ENCODE peak calls at places on chromosomes 6 and 20, in eight cellular contexts. Q, K, X, V, O, E, R and M are unnamed samples.

GRCh38 chr6:36973190-36973589 is 12.8 kb downstream of the MTCH1 start:
- DNase-seq in Q (no peak), R (no peak), K (no peak), E (no peak), X (no peak), V (no peak), O (no peak), M (no peak)

GRCh38 chr20:34110025-34111013 is 1.7 kb downstream of the EIF2S2 start:
- DNase-seq in X (no peak), O (no peak), Q (no peak), K (no peak), V (no peak), E (no peak), R (peak; percentile 61), M (peak; percentile 35)

GRCh38 chr6:27297857-27298730 is 14.0 kb downstream of the POM121L2 start:
- DNase-seq in Q (peak; percentile 22), E (no peak), R (peak; percentile 61), O (peak; percentile 76), X (peak; percentile 52), K (peak; percentile 91), V (no peak), M (peak; percentile 58)

GRCh38 chr6:159830481-159831372 is 30.7 kb downstream of the PNLDC1 start:
- DNase-seq in O (no peak), X (no peak), Q (no peak), R (no peak), V (no peak), K (no peak), E (no peak), M (no peak)

GRCh38 chr20:62066339-62066982 is 780 bp upstream of the TAF4 start:
- DNase-seq in O (peak; percentile 73), R (peak; percentile 36), K (peak; percentile 54), Q (peak; percentile 25), V (peak; percentile 50), X (no peak), E (peak; percentile 66), M (peak; percentile 70)

GRCh38 chr6:133184798-133185380 is 56.3 kb upstream of the EYA4 start:
- DNase-seq in V (no peak), O (no peak), X (no peak), K (peak; percentile 57), E (no peak), Q (no peak), R (peak; percentile 62), M (peak; percentile 41)

GRCh38 chr6:31834367-31834703 is 6.8 kb downstream of the HSPA1B start:
- DNase-seq in K (peak; percentile 85), X (peak; percentile 72), R (peak; percentile 86), V (peak; percentile 62), O (peak; percentile 86), Q (peak; percentile 57), E (peak; percentile 80), M (peak; percentile 93)

GRCh38 chr20:57450419-57450818 is 59.2 kb downstream of the RBM38 start:
- DNase-seq in Q (no peak), X (peak; percentile 78), V (no peak), E (no peak), O (no peak), K (peak; percentile 49), R (peak; percentile 16), M (peak; percentile 99)

GRCh38 chr6:154297711-154298110 is 58.9 kb downstream of the IPCEF1 start:
- DNase-seq in E (no peak), R (peak; percentile 51), O (no peak), Q (peak; percentile 67), X (no peak), V (no peak), K (no peak), M (no peak)

GRCh38 chr6:83442752-83443151 is 11.9 kb upstream of the ME1 start:
- DNase-seq in E (no peak), V (no peak), R (peak; percentile 45), O (no peak), K (no peak), Q (peak; percentile 76), X (peak; percentile 61), M (peak; percentile 98)

GRCh38 chr20:6127825-6128224 is 5.0 kb upstream of the FERMT1 start:
- DNase-seq in E (no peak), K (no peak), X (no peak), Q (no peak), R (no peak), O (no peak), V (no peak), M (no peak)

GRCh38 chr6:132900849-132901248 is 86.5 kb downstream of the RPS12 start:
- DNase-seq in O (no peak), Q (no peak), X (no peak), V (no peak), R (no peak), K (no peak), E (no peak), M (no peak)

GRCh38 chr20:49398401-49399144 is 83.9 kb downstream of the KCNB1 start:
- DNase-seq in X (peak; percentile 39), O (no peak), Q (no peak), R (no peak), E (no peak), K (no peak), V (no peak), M (no peak)

GRCh38 chr6:11140061-11140460 is 28.5 kb upstream of the ERVFRD-1 start:
- DNase-seq in E (no peak), V (no peak), K (no peak), O (no peak), X (no peak), R (peak; percentile 24), Q (no peak), M (no peak)

GRCh38 chr6:10309826-10310405 is 105.0 kb downstream of the TFAP2A start:
- DNase-seq in E (no peak), K (no peak), Q (peak; percentile 30), O (no peak), R (no peak), X (no peak), V (no peak), M (no peak)

GRCh38 chr20:41654884-41655283 is 36.7 kb upstream of the CHD6 start:
- DNase-seq in X (no peak), Q (no peak), E (no peak), V (no peak), O (peak; percentile 63), K (peak; percentile 33), R (peak; percentile 37), M (peak; percentile 48)

GRCh38 chr6:37168809-37169457 is 1.0 kb upstream of the PIM1 start:
- DNase-seq in V (no peak), O (no peak), X (no peak), R (peak; percentile 69), E (peak; percentile 26), K (peak; percentile 50), Q (no peak), M (no peak)

GRCh38 chr20:23159256-23159922 is 73.3 kb upstream of the CD93 start:
- DNase-seq in E (no peak), K (no peak), X (no peak), Q (no peak), V (no peak), O (peak; percentile 9), R (peak; percentile 43), M (peak; percentile 77)

GRCh38 chr6:143038845-143039244 is 21.8 kb upstream of the AIG1 start:
- DNase-seq in K (no peak), Q (no peak), V (no peak), O (no peak), E (no peak), X (no peak), R (no peak), M (no peak)

GRCh38 chr20:36273414-36274247 is 32.5 kb upstream of the DLGAP4 start:
- DNase-seq in K (peak; percentile 66), X (no peak), E (no peak), R (peak; percentile 45), Q (no peak), V (no peak), O (no peak), M (peak; percentile 51)

GRCh38 chr20:688809-689208 is 13.2 kb upstream of the SCRT2 start:
- DNase-seq in X (no peak), V (no peak), E (no peak), Q (no peak), O (peak; percentile 72), R (peak; percentile 4), K (no peak), M (no peak)

GRCh38 chr20:4150095-4150492 is 134.7 kb upstream of the RNF24 start:
- DNase-seq in X (no peak), O (no peak), Q (peak; percentile 56), R (peak; percentile 78), V (no peak), E (no peak), K (peak; percentile 41), M (no peak)

GRCh38 chr20:48124960-48125359 is 339.7 kb upstream of the SULF2 start:
- DNase-seq in O (no peak), R (no peak), E (no peak), Q (no peak), X (no peak), K (no peak), V (no peak), M (no peak)

GRCh38 chr6:11592289-11592906 is 54.8 kb downstream of the TMEM170B start:
- DNase-seq in K (no peak), V (no peak), O (no peak), E (no peak), Q (no peak), X (no peak), R (peak; percentile 38), M (no peak)

GRCh38 chr6:66771626-66772025 is 1064.6 kb upstream of the EYS start:
- DNase-seq in O (no peak), E (no peak), Q (peak; percentile 0), X (no peak), K (no peak), V (no peak), R (peak; percentile 80), M (no peak)

GRCh38 chr6:111804627-111805235 is 68.5 kb downstream of the FYN start:
- DNase-seq in K (no peak), E (no peak), Q (peak; percentile 94), R (peak; percentile 98), X (peak; percentile 43), O (no peak), V (peak; percentile 33), M (peak; percentile 37)

GRCh38 chr20:6295026-6295425 is 172.2 kb upstream of the FERMT1 start:
- DNase-seq in X (no peak), K (no peak), O (no peak), E (no peak), R (no peak), V (no peak), Q (no peak), M (no peak)

GRCh38 chr6:149032599-149033405 is 284.7 kb upstream of the TAB2 start:
- DNase-seq in K (peak; percentile 71), O (no peak), Q (peak; percentile 91), R (peak; percentile 96), E (no peak), X (peak; percentile 53), V (peak; percentile 41), M (peak; percentile 86)

GRCh38 chr20:20366896-20367680 is 816 bp upstream of the INSM1 start:
- DNase-seq in Q (no peak), X (no peak), R (no peak), E (peak; percentile 79), V (no peak), O (peak; percentile 75), K (no peak), M (no peak)

GRCh38 chr20:21571841-21572690 is 58.2 kb upstream of the NKX2-2 start:
- DNase-seq in O (no peak), E (no peak), Q (no peak), X (no peak), R (peak; percentile 11), V (no peak), K (peak; percentile 34), M (peak; percentile 20)

GRCh38 chr20:59013959-59014608 is 5.1 kb upstream of the TUBB1 start:
- DNase-seq in R (peak; percentile 42), O (no peak), X (peak; percentile 29), K (no peak), Q (peak; percentile 70), E (no peak), V (no peak), M (no peak)

GRCh38 chr20:12395404-12396159 is 477.9 kb downstream of the BTBD3 start:
- DNase-seq in K (peak; percentile 34), O (no peak), Q (no peak), R (peak; percentile 78), V (no peak), E (no peak), X (peak; percentile 13), M (no peak)

GRCh38 chr6:129133770-129134192 is 250.8 kb downstream of the LAMA2 start:
- DNase-seq in V (no peak), X (no peak), O (no peak), K (no peak), E (no peak), R (peak; percentile 84), Q (peak; percentile 53), M (no peak)

GRCh38 chr6:116136933-116137340 is 11.0 kb upstream of the COL10A1 start:
- DNase-seq in X (peak; percentile 2), Q (peak; percentile 48), V (no peak), K (no peak), O (no peak), R (peak; percentile 14), E (no peak), M (peak; percentile 31)